ENCODE peak calls at places on chromosomes 1 and 21, in eight cellular contexts. One of them, this sample, is unnamed.

GRCh38 chr1:89360716-89361115 is 3.1 kb upstream of the GBP6 start:
- DNase-seq in A549: no peak
- DNase-seq in astrocyte of the cerebellum: no peak
- DNase-seq in C1 segment of cervical spinal cord: no peak
- DNase-seq in H4: no peak
- DNase-seq in GM04504: no peak
- DNase-seq in GM18507: no peak
- DNase-seq in HEK293T: no peak
- DNase-seq in this sample: no peak

GRCh38 chr1:10113501-10113900 is 80.7 kb downstream of the UBE4B start:
- DNase-seq in A549: no peak
- DNase-seq in astrocyte of the cerebellum: no peak
- DNase-seq in C1 segment of cervical spinal cord: peak
- DNase-seq in H4: no peak
- DNase-seq in GM04504: no peak
- DNase-seq in GM18507: no peak
- DNase-seq in HEK293T: no peak
- DNase-seq in this sample: no peak

GRCh38 chr1:43979528-43980254 is 681 bp downstream of the B4GALT2 start:
- DNase-seq in A549: no peak
- DNase-seq in astrocyte of the cerebellum: peak
- DNase-seq in C1 segment of cervical spinal cord: peak
- DNase-seq in H4: peak
- DNase-seq in GM04504: no peak
- DNase-seq in GM18507: no peak
- DNase-seq in HEK293T: no peak
- DNase-seq in this sample: peak

GRCh38 chr1:179077396-179077795 is 4.5 kb upstream of the TOR3A start:
- DNase-seq in A549: no peak
- DNase-seq in astrocyte of the cerebellum: no peak
- DNase-seq in C1 segment of cervical spinal cord: no peak
- DNase-seq in H4: no peak
- DNase-seq in GM04504: no peak
- DNase-seq in GM18507: no peak
- DNase-seq in HEK293T: no peak
- DNase-seq in this sample: no peak

GRCh38 chr1:78843111-78843908 is 163.2 kb downstream of the ADGRL4 start:
- DNase-seq in A549: no peak
- DNase-seq in astrocyte of the cerebellum: no peak
- DNase-seq in C1 segment of cervical spinal cord: no peak
- DNase-seq in H4: peak
- DNase-seq in GM04504: no peak
- DNase-seq in GM18507: no peak
- DNase-seq in HEK293T: no peak
- DNase-seq in this sample: no peak

GRCh38 chr1:207711285-207711684 is 40.6 kb upstream of the CD46 start:
- DNase-seq in A549: peak
- DNase-seq in astrocyte of the cerebellum: no peak
- DNase-seq in C1 segment of cervical spinal cord: no peak
- DNase-seq in H4: peak
- DNase-seq in GM04504: no peak
- DNase-seq in GM18507: no peak
- DNase-seq in HEK293T: peak
- DNase-seq in this sample: no peak

GRCh38 chr1:247721222-247721621 is 4.8 kb upstream of the OR6F1 start:
- DNase-seq in A549: no peak
- DNase-seq in astrocyte of the cerebellum: no peak
- DNase-seq in C1 segment of cervical spinal cord: no peak
- DNase-seq in H4: no peak
- DNase-seq in GM04504: no peak
- DNase-seq in GM18507: no peak
- DNase-seq in HEK293T: no peak
- DNase-seq in this sample: no peak

GRCh38 chr1:48665743-48666142 is 110.9 kb downstream of the BEND5 start:
- DNase-seq in A549: no peak
- DNase-seq in astrocyte of the cerebellum: no peak
- DNase-seq in C1 segment of cervical spinal cord: no peak
- DNase-seq in H4: no peak
- DNase-seq in GM04504: no peak
- DNase-seq in GM18507: no peak
- DNase-seq in HEK293T: no peak
- DNase-seq in this sample: no peak

GRCh38 chr1:30270468-30270867 is 452.9 kb downstream of the MATN1 start:
- DNase-seq in A549: no peak
- DNase-seq in astrocyte of the cerebellum: no peak
- DNase-seq in C1 segment of cervical spinal cord: no peak
- DNase-seq in H4: no peak
- DNase-seq in GM04504: no peak
- DNase-seq in GM18507: no peak
- DNase-seq in HEK293T: no peak
- DNase-seq in this sample: no peak

GRCh38 chr1:185170291-185170848 is 13.4 kb downstream of the SWT1 start:
- DNase-seq in A549: peak
- DNase-seq in astrocyte of the cerebellum: peak
- DNase-seq in C1 segment of cervical spinal cord: peak
- DNase-seq in H4: peak
- DNase-seq in GM04504: no peak
- DNase-seq in GM18507: peak
- DNase-seq in HEK293T: peak
- DNase-seq in this sample: no peak

GRCh38 chr1:183281039-183281438 is 95.0 kb downstream of the LAMC2 start:
- DNase-seq in A549: no peak
- DNase-seq in astrocyte of the cerebellum: no peak
- DNase-seq in C1 segment of cervical spinal cord: no peak
- DNase-seq in H4: peak
- DNase-seq in GM04504: peak
- DNase-seq in GM18507: no peak
- DNase-seq in HEK293T: no peak
- DNase-seq in this sample: no peak

GRCh38 chr21:35779690-35780570 is 280.4 kb downstream of the SETD4 start:
- DNase-seq in A549: no peak
- DNase-seq in astrocyte of the cerebellum: peak
- DNase-seq in C1 segment of cervical spinal cord: no peak
- DNase-seq in H4: no peak
- DNase-seq in GM04504: peak
- DNase-seq in GM18507: no peak
- DNase-seq in HEK293T: no peak
- DNase-seq in this sample: peak

GRCh38 chr1:44653107-44653964 is 20.9 kb downstream of the TMEM53 start:
- DNase-seq in A549: no peak
- DNase-seq in astrocyte of the cerebellum: no peak
- DNase-seq in C1 segment of cervical spinal cord: no peak
- DNase-seq in H4: no peak
- DNase-seq in GM04504: no peak
- DNase-seq in GM18507: no peak
- DNase-seq in HEK293T: no peak
- DNase-seq in this sample: no peak

GRCh38 chr1:209790286-209791193 is 6.2 kb upstream of the C1orf74 start:
- DNase-seq in A549: no peak
- DNase-seq in astrocyte of the cerebellum: no peak
- DNase-seq in C1 segment of cervical spinal cord: no peak
- DNase-seq in H4: no peak
- DNase-seq in GM04504: no peak
- DNase-seq in GM18507: no peak
- DNase-seq in HEK293T: no peak
- DNase-seq in this sample: no peak

GRCh38 chr1:246748867-246749266 is 24.7 kb downstream of the SCCPDH start:
- DNase-seq in A549: no peak
- DNase-seq in astrocyte of the cerebellum: no peak
- DNase-seq in C1 segment of cervical spinal cord: no peak
- DNase-seq in H4: no peak
- DNase-seq in GM04504: no peak
- DNase-seq in GM18507: no peak
- DNase-seq in HEK293T: no peak
- DNase-seq in this sample: no peak

GRCh38 chr21:21163904-21164303 is 165.7 kb downstream of the NCAM2 start:
- DNase-seq in A549: peak
- DNase-seq in astrocyte of the cerebellum: peak
- DNase-seq in C1 segment of cervical spinal cord: peak
- DNase-seq in H4: peak
- DNase-seq in GM04504: peak
- DNase-seq in GM18507: no peak
- DNase-seq in HEK293T: peak
- DNase-seq in this sample: peak

GRCh38 chr1:108043712-108044111 is 78.7 kb upstream of the VAV3 start:
- DNase-seq in A549: no peak
- DNase-seq in astrocyte of the cerebellum: no peak
- DNase-seq in C1 segment of cervical spinal cord: no peak
- DNase-seq in H4: no peak
- DNase-seq in GM04504: no peak
- DNase-seq in GM18507: no peak
- DNase-seq in HEK293T: no peak
- DNase-seq in this sample: no peak

GRCh38 chr1:29121951-29122661 is 1.6 kb downstream of the TMEM200B start:
- DNase-seq in A549: no peak
- DNase-seq in astrocyte of the cerebellum: no peak
- DNase-seq in C1 segment of cervical spinal cord: no peak
- DNase-seq in H4: no peak
- DNase-seq in GM04504: no peak
- DNase-seq in GM18507: no peak
- DNase-seq in HEK293T: no peak
- DNase-seq in this sample: peak

GRCh38 chr21:45996311-45997204 is 15.0 kb downstream of the COL6A1 start:
- DNase-seq in A549: no peak
- DNase-seq in astrocyte of the cerebellum: no peak
- DNase-seq in C1 segment of cervical spinal cord: no peak
- DNase-seq in H4: no peak
- DNase-seq in GM04504: no peak
- DNase-seq in GM18507: no peak
- DNase-seq in HEK293T: no peak
- DNase-seq in this sample: peak

GRCh38 chr1:153532161-153532560 is 3.6 kb downstream of the S100A6 start:
- DNase-seq in A549: no peak
- DNase-seq in astrocyte of the cerebellum: no peak
- DNase-seq in C1 segment of cervical spinal cord: no peak
- DNase-seq in H4: no peak
- DNase-seq in GM04504: no peak
- DNase-seq in GM18507: no peak
- DNase-seq in HEK293T: no peak
- DNase-seq in this sample: no peak

GRCh38 chr1:93616221-93616995 is 65.2 kb downstream of the BCAR3 start:
- DNase-seq in A549: peak
- DNase-seq in astrocyte of the cerebellum: no peak
- DNase-seq in C1 segment of cervical spinal cord: no peak
- DNase-seq in H4: peak
- DNase-seq in GM04504: no peak
- DNase-seq in GM18507: no peak
- DNase-seq in HEK293T: peak
- DNase-seq in this sample: peak

GRCh38 chr1:109791495-109792040 is 27.8 kb upstream of the EPS8L3 start:
- DNase-seq in A549: no peak
- DNase-seq in astrocyte of the cerebellum: no peak
- DNase-seq in C1 segment of cervical spinal cord: no peak
- DNase-seq in H4: no peak
- DNase-seq in GM04504: no peak
- DNase-seq in GM18507: no peak
- DNase-seq in HEK293T: no peak
- DNase-seq in this sample: peak

GRCh38 chr1:40185951-40186864 is 25.0 kb downstream of the RLF start:
- DNase-seq in A549: no peak
- DNase-seq in astrocyte of the cerebellum: peak
- DNase-seq in C1 segment of cervical spinal cord: no peak
- DNase-seq in H4: no peak
- DNase-seq in GM04504: peak
- DNase-seq in GM18507: peak
- DNase-seq in HEK293T: no peak
- DNase-seq in this sample: no peak

GRCh38 chr1:212941452-212941851 is 8.9 kb upstream of the VASH2 start:
- DNase-seq in A549: no peak
- DNase-seq in astrocyte of the cerebellum: no peak
- DNase-seq in C1 segment of cervical spinal cord: no peak
- DNase-seq in H4: no peak
- DNase-seq in GM04504: no peak
- DNase-seq in GM18507: no peak
- DNase-seq in HEK293T: no peak
- DNase-seq in this sample: no peak

GRCh38 chr1:206144605-206145004 is 27.4 kb upstream of the AVPR1B start:
- DNase-seq in A549: no peak
- DNase-seq in astrocyte of the cerebellum: no peak
- DNase-seq in C1 segment of cervical spinal cord: no peak
- DNase-seq in H4: no peak
- DNase-seq in GM04504: no peak
- DNase-seq in GM18507: no peak
- DNase-seq in HEK293T: no peak
- DNase-seq in this sample: no peak

GRCh38 chr1:1204998-1205768 is 1.2 kb downstream of the TNFRSF18 start:
- DNase-seq in A549: no peak
- DNase-seq in astrocyte of the cerebellum: no peak
- DNase-seq in C1 segment of cervical spinal cord: no peak
- DNase-seq in H4: no peak
- DNase-seq in GM04504: no peak
- DNase-seq in GM18507: no peak
- DNase-seq in HEK293T: no peak
- DNase-seq in this sample: peak

GRCh38 chr1:117967472-117967871 is 37.9 kb downstream of the WDR3 start:
- DNase-seq in A549: no peak
- DNase-seq in astrocyte of the cerebellum: peak
- DNase-seq in C1 segment of cervical spinal cord: no peak
- DNase-seq in H4: peak
- DNase-seq in GM04504: peak
- DNase-seq in GM18507: no peak
- DNase-seq in HEK293T: peak
- DNase-seq in this sample: no peak

GRCh38 chr1:180926164-180926981 is 13.7 kb downstream of the KIAA1614 start:
- DNase-seq in A549: no peak
- DNase-seq in astrocyte of the cerebellum: peak
- DNase-seq in C1 segment of cervical spinal cord: peak
- DNase-seq in H4: peak
- DNase-seq in GM04504: no peak
- DNase-seq in GM18507: no peak
- DNase-seq in HEK293T: no peak
- DNase-seq in this sample: peak

GRCh38 chr1:36350659-36351171 is 27.3 kb upstream of the EVA1B start:
- DNase-seq in A549: peak
- DNase-seq in astrocyte of the cerebellum: peak
- DNase-seq in C1 segment of cervical spinal cord: no peak
- DNase-seq in H4: peak
- DNase-seq in GM04504: no peak
- DNase-seq in GM18507: no peak
- DNase-seq in HEK293T: no peak
- DNase-seq in this sample: no peak

GRCh38 chr1:181318858-181319235 is 164.5 kb upstream of the CACNA1E start:
- DNase-seq in A549: no peak
- DNase-seq in astrocyte of the cerebellum: no peak
- DNase-seq in C1 segment of cervical spinal cord: no peak
- DNase-seq in H4: no peak
- DNase-seq in GM04504: no peak
- DNase-seq in GM18507: no peak
- DNase-seq in HEK293T: no peak
- DNase-seq in this sample: no peak

GRCh38 chr1:175830500-175830899 is 87.1 kb upstream of the TNR start:
- DNase-seq in A549: no peak
- DNase-seq in astrocyte of the cerebellum: no peak
- DNase-seq in C1 segment of cervical spinal cord: no peak
- DNase-seq in H4: no peak
- DNase-seq in GM04504: no peak
- DNase-seq in GM18507: no peak
- DNase-seq in HEK293T: no peak
- DNase-seq in this sample: no peak

GRCh38 chr1:226601456-226601855 is 52.9 kb downstream of the STUM start:
- DNase-seq in A549: no peak
- DNase-seq in astrocyte of the cerebellum: no peak
- DNase-seq in C1 segment of cervical spinal cord: no peak
- DNase-seq in H4: no peak
- DNase-seq in GM04504: no peak
- DNase-seq in GM18507: no peak
- DNase-seq in HEK293T: no peak
- DNase-seq in this sample: no peak

GRCh38 chr1:237864338-237865244 is 26.1 kb downstream of the ZP4 start:
- DNase-seq in A549: peak
- DNase-seq in astrocyte of the cerebellum: no peak
- DNase-seq in C1 segment of cervical spinal cord: peak
- DNase-seq in H4: peak
- DNase-seq in GM04504: no peak
- DNase-seq in GM18507: no peak
- DNase-seq in HEK293T: peak
- DNase-seq in this sample: peak

GRCh38 chr1:155218854-155219591 is 10.5 kb downstream of the MTX1 start:
- DNase-seq in A549: no peak
- DNase-seq in astrocyte of the cerebellum: no peak
- DNase-seq in C1 segment of cervical spinal cord: peak
- DNase-seq in H4: peak
- DNase-seq in GM04504: no peak
- DNase-seq in GM18507: no peak
- DNase-seq in HEK293T: peak
- DNase-seq in this sample: no peak

This sample was measured in heart left ventricle.